ENCODE peak calls at places on chromosomes 1 and 21, in eight cellular contexts. One of them, this sample, is unnamed.

GRCh38 chr21:15289896-15290841 is 225.4 kb upstream of the NRIP1 start:
- DNase-seq in cardiac muscle cell: no peak
- DNase-seq in Peyer's patch: no peak
- DNase-seq in astrocyte: no peak
- DNase-seq in PC-9: no peak
- DNase-seq in CD4-positive, alpha-beta T cell: no peak
- DNase-seq in breast epithelium: no peak
- DNase-seq in endothelial cell: peak; percentile 8
- DNase-seq in this sample: no peak

GRCh38 chr1:59124166-59124565 is 172.7 kb upstream of the FGGY start:
- DNase-seq in PC-9: no peak
- DNase-seq in breast epithelium: no peak
- DNase-seq in cardiac muscle cell: peak; percentile 53
- DNase-seq in endothelial cell: no peak
- DNase-seq in CD4-positive, alpha-beta T cell: no peak
- DNase-seq in Peyer's patch: no peak
- DNase-seq in astrocyte: no peak
- DNase-seq in this sample: no peak

GRCh38 chr1:32413507-32414185 is 19.4 kb upstream of the BSDC1 start:
- DNase-seq in cardiac muscle cell: peak; percentile 74
- DNase-seq in breast epithelium: no peak
- DNase-seq in astrocyte: no peak
- DNase-seq in CD4-positive, alpha-beta T cell: peak; percentile 73
- DNase-seq in Peyer's patch: peak; percentile 65
- DNase-seq in PC-9: peak; percentile 50
- DNase-seq in endothelial cell: peak; percentile 10
- DNase-seq in this sample: no peak

GRCh38 chr1:6960291-6960758 is 175.1 kb downstream of the CAMTA1 start:
- DNase-seq in cardiac muscle cell: peak; percentile 27
- DNase-seq in PC-9: peak; percentile 53
- DNase-seq in endothelial cell: no peak
- DNase-seq in Peyer's patch: no peak
- DNase-seq in astrocyte: peak; percentile 55
- DNase-seq in CD4-positive, alpha-beta T cell: no peak
- DNase-seq in breast epithelium: no peak
- DNase-seq in this sample: no peak

GRCh38 chr1:223667484-223668182 is 2.1 kb upstream of the CAPN8 start:
- DNase-seq in Peyer's patch: no peak
- DNase-seq in endothelial cell: no peak
- DNase-seq in astrocyte: no peak
- DNase-seq in PC-9: peak; percentile 44
- DNase-seq in cardiac muscle cell: no peak
- DNase-seq in CD4-positive, alpha-beta T cell: no peak
- DNase-seq in breast epithelium: no peak
- DNase-seq in this sample: no peak

GRCh38 chr1:58786927-58787245 is 3.0 kb upstream of the JUN start:
- DNase-seq in astrocyte: no peak
- DNase-seq in breast epithelium: no peak
- DNase-seq in CD4-positive, alpha-beta T cell: no peak
- DNase-seq in PC-9: no peak
- DNase-seq in cardiac muscle cell: no peak
- DNase-seq in endothelial cell: no peak
- DNase-seq in Peyer's patch: no peak
- DNase-seq in this sample: no peak

GRCh38 chr1:5873556-5873955 is 118.7 kb downstream of the NPHP4 start:
- DNase-seq in Peyer's patch: no peak
- DNase-seq in PC-9: no peak
- DNase-seq in cardiac muscle cell: no peak
- DNase-seq in endothelial cell: no peak
- DNase-seq in astrocyte: no peak
- DNase-seq in CD4-positive, alpha-beta T cell: no peak
- DNase-seq in breast epithelium: no peak
- DNase-seq in this sample: no peak

GRCh38 chr1:212721388-212722247 is 22.0 kb upstream of the BATF3 start:
- DNase-seq in endothelial cell: no peak
- DNase-seq in cardiac muscle cell: peak; percentile 65
- DNase-seq in PC-9: peak; percentile 61
- DNase-seq in breast epithelium: no peak
- DNase-seq in astrocyte: peak; percentile 87
- DNase-seq in Peyer's patch: no peak
- DNase-seq in CD4-positive, alpha-beta T cell: no peak
- DNase-seq in this sample: no peak

GRCh38 chr1:230878584-230878975 is 10.3 kb upstream of the C1orf198 start:
- DNase-seq in cardiac muscle cell: peak; percentile 59
- DNase-seq in endothelial cell: no peak
- DNase-seq in astrocyte: peak; percentile 82
- DNase-seq in PC-9: no peak
- DNase-seq in Peyer's patch: no peak
- DNase-seq in breast epithelium: no peak
- DNase-seq in CD4-positive, alpha-beta T cell: no peak
- DNase-seq in this sample: no peak

GRCh38 chr1:164622057-164622840 is 63.3 kb downstream of the PBX1 start:
- DNase-seq in CD4-positive, alpha-beta T cell: no peak
- DNase-seq in endothelial cell: no peak
- DNase-seq in cardiac muscle cell: peak; percentile 36
- DNase-seq in Peyer's patch: no peak
- DNase-seq in PC-9: no peak
- DNase-seq in breast epithelium: no peak
- DNase-seq in astrocyte: no peak
- DNase-seq in this sample: no peak

GRCh38 chr1:193278968-193279367 is 92.6 kb upstream of the B3GALT2 start:
- DNase-seq in Peyer's patch: no peak
- DNase-seq in breast epithelium: no peak
- DNase-seq in astrocyte: no peak
- DNase-seq in PC-9: no peak
- DNase-seq in endothelial cell: no peak
- DNase-seq in cardiac muscle cell: no peak
- DNase-seq in CD4-positive, alpha-beta T cell: no peak
- DNase-seq in this sample: no peak

GRCh38 chr1:193270996-193271395 is 84.6 kb upstream of the B3GALT2 start:
- DNase-seq in endothelial cell: no peak
- DNase-seq in CD4-positive, alpha-beta T cell: no peak
- DNase-seq in Peyer's patch: no peak
- DNase-seq in breast epithelium: no peak
- DNase-seq in PC-9: no peak
- DNase-seq in cardiac muscle cell: peak; percentile 46
- DNase-seq in astrocyte: peak; percentile 97
- DNase-seq in this sample: no peak

GRCh38 chr1:193275773-193276172 is 89.4 kb upstream of the B3GALT2 start:
- DNase-seq in PC-9: no peak
- DNase-seq in CD4-positive, alpha-beta T cell: no peak
- DNase-seq in Peyer's patch: no peak
- DNase-seq in astrocyte: no peak
- DNase-seq in cardiac muscle cell: no peak
- DNase-seq in breast epithelium: no peak
- DNase-seq in endothelial cell: peak; percentile 7
- DNase-seq in this sample: no peak
- TF ChIP-seq CTCF in PC-9: no peak
- TF ChIP-seq CTCF in CD4-positive, alpha-beta T cell: no peak
- TF ChIP-seq CTCF in Peyer's patch: no peak
- TF ChIP-seq CTCF in astrocyte: no peak
- TF ChIP-seq CTCF in cardiac muscle cell: no peak
- TF ChIP-seq CTCF in breast epithelium: no peak
- TF ChIP-seq CTCF in endothelial cell: no peak
- TF ChIP-seq CTCF in this sample: no peak

GRCh38 chr1:233111731-233112130 is 161.3 kb downstream of the NTPCR start:
- DNase-seq in astrocyte: no peak
- DNase-seq in endothelial cell: no peak
- DNase-seq in PC-9: no peak
- DNase-seq in Peyer's patch: no peak
- DNase-seq in CD4-positive, alpha-beta T cell: no peak
- DNase-seq in breast epithelium: no peak
- DNase-seq in cardiac muscle cell: no peak
- DNase-seq in this sample: no peak

GRCh38 chr1:233114159-233114558 is 163.7 kb downstream of the NTPCR start:
- DNase-seq in CD4-positive, alpha-beta T cell: no peak
- DNase-seq in astrocyte: peak; percentile 79
- DNase-seq in PC-9: no peak
- DNase-seq in cardiac muscle cell: peak; percentile 65
- DNase-seq in Peyer's patch: no peak
- DNase-seq in breast epithelium: no peak
- DNase-seq in endothelial cell: no peak
- DNase-seq in this sample: no peak

GRCh38 chr1:233112184-233113008 is 162.0 kb downstream of the NTPCR start:
- DNase-seq in CD4-positive, alpha-beta T cell: no peak
- DNase-seq in PC-9: peak; percentile 11
- DNase-seq in cardiac muscle cell: peak; percentile 44
- DNase-seq in astrocyte: peak; percentile 49
- DNase-seq in breast epithelium: no peak
- DNase-seq in Peyer's patch: no peak
- DNase-seq in endothelial cell: no peak
- DNase-seq in this sample: no peak

GRCh38 chr1:233113713-233114028 is 163.3 kb downstream of the NTPCR start:
- DNase-seq in endothelial cell: no peak
- DNase-seq in CD4-positive, alpha-beta T cell: no peak
- DNase-seq in PC-9: no peak
- DNase-seq in cardiac muscle cell: no peak
- DNase-seq in Peyer's patch: no peak
- DNase-seq in astrocyte: no peak
- DNase-seq in breast epithelium: no peak
- DNase-seq in this sample: no peak

DNA sequence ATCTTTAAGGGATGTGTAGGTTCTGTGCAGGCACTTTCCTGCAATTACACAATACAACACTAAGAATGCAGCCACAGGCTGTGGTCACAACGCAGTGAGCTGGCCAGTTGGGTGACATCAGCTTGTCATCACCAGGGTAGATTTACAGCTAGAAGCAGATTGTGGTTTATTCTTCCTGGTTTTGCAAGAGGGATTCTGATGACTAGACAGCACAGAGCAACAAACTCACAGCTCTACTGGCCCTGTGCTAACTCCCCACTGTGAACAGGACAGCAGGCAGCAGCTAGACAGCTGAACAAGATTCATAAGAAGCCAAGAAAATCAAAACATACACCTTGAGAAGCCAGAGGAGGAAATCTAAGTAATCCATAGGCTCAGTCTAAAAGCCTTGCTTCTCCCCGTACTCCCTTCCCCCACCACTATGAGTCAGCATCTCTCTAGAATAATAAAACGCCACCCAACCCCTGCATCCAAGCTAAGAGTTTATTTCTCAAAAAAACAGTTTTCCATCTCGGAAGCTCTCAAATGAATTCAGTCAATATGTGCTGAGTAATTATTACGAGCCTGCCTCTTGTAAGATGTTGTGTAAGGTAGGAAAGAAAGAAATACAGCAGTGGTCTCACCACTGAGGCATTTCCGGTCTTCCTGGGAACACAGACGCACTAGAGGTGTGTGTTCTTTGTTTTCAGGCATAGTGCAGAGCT is 162.8 kb downstream of the NTPCR start:
- DNase-seq in CD4-positive, alpha-beta T cell: no peak
- DNase-seq in cardiac muscle cell: peak; percentile 100
- DNase-seq in breast epithelium: no peak
- DNase-seq in endothelial cell: peak; percentile 24
- DNase-seq in Peyer's patch: peak; percentile 17
- DNase-seq in PC-9: peak; percentile 81
- DNase-seq in astrocyte: peak; percentile 100
- DNase-seq in this sample: peak; percentile 56
- TF ChIP-seq CTCF in CD4-positive, alpha-beta T cell: no peak
- TF ChIP-seq CTCF in cardiac muscle cell: no peak
- TF ChIP-seq CTCF in breast epithelium: no peak
- TF ChIP-seq CTCF in endothelial cell: no peak
- TF ChIP-seq CTCF in Peyer's patch: no peak
- TF ChIP-seq CTCF in PC-9: no peak
- TF ChIP-seq CTCF in astrocyte: no peak
- TF ChIP-seq CTCF in this sample: no peak

GRCh38 chr1:25889470-25889869 is 14.0 kb upstream of the PAQR7 start:
- DNase-seq in Peyer's patch: no peak
- DNase-seq in CD4-positive, alpha-beta T cell: no peak
- DNase-seq in astrocyte: no peak
- DNase-seq in endothelial cell: no peak
- DNase-seq in breast epithelium: no peak
- DNase-seq in PC-9: no peak
- DNase-seq in cardiac muscle cell: no peak
- DNase-seq in this sample: no peak
- TF ChIP-seq CTCF in Peyer's patch: peak; percentile 24
- TF ChIP-seq CTCF in CD4-positive, alpha-beta T cell: no peak
- TF ChIP-seq CTCF in astrocyte: no peak
- TF ChIP-seq CTCF in endothelial cell: no peak
- TF ChIP-seq CTCF in breast epithelium: no peak
- TF ChIP-seq CTCF in PC-9: peak; percentile 42
- TF ChIP-seq CTCF in cardiac muscle cell: peak; percentile 6
- TF ChIP-seq CTCF in this sample: no peak

GRCh38 chr1:23620605-23621004 is 61.3 kb upstream of the ID3 start:
- DNase-seq in Peyer's patch: no peak
- DNase-seq in PC-9: no peak
- DNase-seq in astrocyte: no peak
- DNase-seq in breast epithelium: no peak
- DNase-seq in cardiac muscle cell: no peak
- DNase-seq in endothelial cell: no peak
- DNase-seq in CD4-positive, alpha-beta T cell: no peak
- DNase-seq in this sample: no peak

GRCh38 chr1:23617019-23617418 is 57.7 kb upstream of the ID3 start:
- DNase-seq in endothelial cell: no peak
- DNase-seq in Peyer's patch: no peak
- DNase-seq in astrocyte: no peak
- DNase-seq in PC-9: no peak
- DNase-seq in cardiac muscle cell: no peak
- DNase-seq in breast epithelium: no peak
- DNase-seq in CD4-positive, alpha-beta T cell: no peak
- DNase-seq in this sample: no peak

GRCh38 chr1:23622284-23622683 is 63.0 kb upstream of the ID3 start:
- DNase-seq in breast epithelium: no peak
- DNase-seq in CD4-positive, alpha-beta T cell: no peak
- DNase-seq in PC-9: no peak
- DNase-seq in cardiac muscle cell: no peak
- DNase-seq in astrocyte: no peak
- DNase-seq in Peyer's patch: no peak
- DNase-seq in endothelial cell: no peak
- DNase-seq in this sample: no peak

GRCh38 chr1:23618586-23619083 is 59.3 kb upstream of the ID3 start:
- DNase-seq in cardiac muscle cell: no peak
- DNase-seq in astrocyte: no peak
- DNase-seq in breast epithelium: no peak
- DNase-seq in CD4-positive, alpha-beta T cell: no peak
- DNase-seq in Peyer's patch: no peak
- DNase-seq in endothelial cell: no peak
- DNase-seq in PC-9: no peak
- DNase-seq in this sample: no peak

DNA sequence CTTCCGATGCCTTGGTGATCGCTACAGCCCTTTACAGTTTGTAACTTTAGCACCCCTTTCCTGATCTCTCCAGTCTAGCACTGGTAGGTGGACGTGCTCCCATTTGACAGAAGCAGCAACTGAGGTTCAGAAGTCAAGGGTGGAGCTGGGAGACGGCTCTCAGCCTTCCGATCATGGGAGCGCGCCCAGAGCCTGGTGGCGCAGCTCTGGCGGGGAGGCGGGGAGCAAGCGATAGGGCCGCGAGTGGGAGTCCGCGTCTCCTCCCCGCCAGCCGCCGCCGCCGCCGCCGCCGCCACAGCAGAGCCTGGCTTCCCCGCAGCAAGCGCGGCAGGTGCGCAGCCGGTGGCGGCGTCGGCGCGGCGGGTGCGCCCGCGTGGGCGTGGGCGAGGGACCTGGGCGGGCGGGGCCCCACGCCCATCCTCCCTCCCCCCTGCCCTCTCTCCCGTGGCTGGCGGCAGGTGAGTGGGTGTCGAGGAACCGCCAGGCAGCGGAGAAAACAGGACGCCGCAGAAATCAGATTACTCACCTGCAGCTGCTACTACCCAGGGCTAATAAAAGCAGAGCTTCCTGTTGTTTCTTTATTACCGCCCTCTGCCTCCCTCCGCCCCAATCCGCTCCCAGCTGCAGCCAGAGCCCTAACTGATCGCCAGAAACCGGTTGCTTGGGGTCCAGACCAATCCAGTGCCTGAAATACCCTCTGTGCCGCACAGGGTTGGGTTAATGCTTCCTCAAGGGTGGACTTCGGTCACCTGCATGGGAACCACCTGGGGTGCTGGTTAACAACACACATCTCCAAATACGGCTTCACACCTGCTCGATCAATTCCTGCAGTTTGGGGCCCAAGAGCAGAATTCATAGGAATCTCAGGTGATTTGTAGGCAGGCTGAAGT is 60.2 kb upstream of the ID3 start:
- DNase-seq in CD4-positive, alpha-beta T cell: peak; percentile 83
- DNase-seq in Peyer's patch: peak; percentile 87
- DNase-seq in endothelial cell: no peak
- DNase-seq in astrocyte: peak; percentile 13
- DNase-seq in breast epithelium: no peak
- DNase-seq in PC-9: peak; percentile 46
- DNase-seq in cardiac muscle cell: peak; percentile 30
- DNase-seq in this sample: no peak
- TF ChIP-seq CTCF in CD4-positive, alpha-beta T cell: no peak
- TF ChIP-seq CTCF in Peyer's patch: no peak
- TF ChIP-seq CTCF in endothelial cell: no peak
- TF ChIP-seq CTCF in astrocyte: no peak
- TF ChIP-seq CTCF in breast epithelium: no peak
- TF ChIP-seq CTCF in PC-9: no peak
- TF ChIP-seq CTCF in cardiac muscle cell: no peak
- TF ChIP-seq CTCF in this sample: no peak